ENCODE peak calls at places on chromosomes 3 and 15, in eight cellular contexts. L is AG04450, V is OCI-LY7, S is cardiac muscle cell, N is epithelial cell of proximal tubule, Z is B cell, J is neural progenitor cell, E is RWPE1. H is an unnamed sample.

GRCh38 chr3:35864871-35865270 is 225.5 kb downstream of the ARPP21 start:
- DNase-seq in L (no peak), V (no peak), J (no peak), N (no peak), E (no peak), Z (no peak), S (no peak), H (no peak)

GRCh38 chr15:75024102-75024636 is 779 bp downstream of the PPCDC start:
- DNase-seq in V (peak), Z (no peak), L (no peak), E (peak), J (peak), S (peak), N (no peak), H (no peak)

GRCh38 chr15:55942332-55942731 is 51.1 kb downstream of the NEDD4 start:
- DNase-seq in J (no peak), E (no peak), S (peak), V (no peak), N (no peak), Z (no peak), L (no peak), H (no peak)

GRCh38 chr3:194395201-194395600 is 3.9 kb downstream of the GP5 start:
- DNase-seq in N (no peak), V (no peak), S (no peak), L (no peak), J (no peak), Z (no peak), E (no peak), H (no peak)

GRCh38 chr3:100548053-100548452 is 55.6 kb downstream of the TMEM45A start:
- DNase-seq in S (no peak), L (no peak), V (no peak), N (no peak), Z (no peak), J (no peak), E (no peak), H (no peak)

GRCh38 chr15:64731807-64732151 is 43.6 kb downstream of the RBPMS2 start:
- DNase-seq in J (no peak), Z (no peak), N (no peak), S (no peak), L (no peak), E (no peak), V (no peak), H (no peak)

GRCh38 chr3:32296251-32297204 is 58.0 kb downstream of the CMTM8 start:
- DNase-seq in L (peak), S (peak), N (no peak), V (peak), Z (peak), J (peak), E (peak), H (peak)

GRCh38 chr3:179323197-179323901 is 518 bp downstream of the ZNF639 start:
- DNase-seq in J (peak), V (peak), N (no peak), L (no peak), S (peak), Z (peak), E (peak), H (peak)

GRCh38 chr15:64982472-64982871 is 7.2 kb downstream of the SPG21 start:
- DNase-seq in S (no peak), Z (no peak), E (no peak), L (no peak), V (no peak), J (no peak), N (no peak), H (no peak)

GRCh38 chr15:100913961-100914360 is 5.2 kb upstream of the LRRK1 start:
- DNase-seq in S (no peak), V (no peak), E (no peak), J (no peak), N (no peak), Z (no peak), L (no peak), H (no peak)

GRCh38 chr15:67783303-67783702 is 42.0 kb upstream of the SKOR1 start:
- DNase-seq in J (no peak), E (no peak), S (no peak), L (no peak), V (peak), Z (peak), N (no peak), H (no peak)

GRCh38 chr3:40962721-40963120 is 236.6 kb upstream of the CTNNB1 start:
- DNase-seq in L (no peak), S (no peak), J (no peak), E (no peak), N (no peak), Z (no peak), V (no peak), H (no peak)

GRCh38 chr3:173021547-173022185 is 119.4 kb downstream of the SPATA16 start:
- DNase-seq in E (no peak), N (no peak), V (no peak), L (no peak), J (no peak), Z (no peak), S (no peak), H (no peak)

GRCh38 chr3:5038243-5038642 is 59.0 kb downstream of the BHLHE40 start:
- DNase-seq in Z (no peak), J (no peak), S (no peak), L (no peak), V (no peak), N (no peak), E (no peak), H (no peak)

GRCh38 chr3:140242818-140243276 is 307.9 kb downstream of the CLSTN2 start:
- DNase-seq in N (peak), S (peak), Z (no peak), L (no peak), J (no peak), V (no peak), E (peak), H (no peak)

GRCh38 chr3:27686642-27687041 is 35.5 kb downstream of the EOMES start:
- DNase-seq in Z (no peak), E (no peak), J (no peak), V (no peak), S (peak), N (no peak), L (peak), H (no peak)

DNA sequence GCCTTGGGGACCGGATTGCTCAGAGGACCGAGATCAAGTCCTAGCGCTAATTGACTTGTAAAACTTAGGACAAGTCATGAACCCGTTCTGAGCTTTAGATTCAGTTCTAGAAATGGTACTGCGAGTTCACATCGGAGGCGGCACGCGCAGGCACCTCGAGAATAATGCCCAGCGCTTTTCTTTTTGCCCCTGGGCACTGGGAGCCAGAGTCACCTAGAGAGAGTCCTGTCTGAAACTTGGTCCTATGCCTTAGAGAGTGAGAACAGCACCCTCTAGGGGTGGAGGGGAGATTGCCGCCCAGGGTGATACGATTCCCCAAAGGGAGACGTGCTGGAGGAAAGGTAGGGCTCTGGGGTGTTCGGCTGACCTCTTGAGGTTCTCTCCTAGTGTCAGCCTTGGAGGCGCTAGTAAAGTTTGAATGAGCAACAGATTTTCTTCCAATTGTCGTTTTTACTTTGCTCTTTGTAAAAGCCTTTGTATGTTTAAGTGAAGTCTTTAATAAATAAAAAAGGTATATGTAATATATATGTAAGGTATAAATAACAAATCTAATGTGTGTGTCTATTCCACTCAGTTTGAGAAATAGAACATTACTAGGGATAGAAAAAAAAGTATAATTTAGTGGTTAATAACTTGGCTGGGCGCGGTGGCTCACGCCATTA is 826 bp downstream of the EEF1AKMT4 start:
- DNase-seq in Z (peak), V (peak), S (peak), L (peak), J (peak), N (peak), E (peak), H (peak)
- TF ChIP-seq CTCF in Z (peak), V (peak), S (peak), L (peak), J (peak), N (peak), E (peak), H (peak)

GRCh38 chr3:38713121-38713520 is 63.6 kb upstream of the SCN5A start:
- DNase-seq in L (no peak), V (no peak), N (no peak), E (no peak), Z (no peak), J (no peak), S (no peak), H (no peak)

GRCh38 chr3:38711321-38711720 is 61.8 kb upstream of the SCN5A start:
- DNase-seq in N (no peak), Z (no peak), E (no peak), S (no peak), L (no peak), J (no peak), V (no peak), H (no peak)

GRCh38 chr3:38702231-38702630 is 52.7 kb upstream of the SCN5A start:
- DNase-seq in E (no peak), S (no peak), N (no peak), V (no peak), L (no peak), Z (no peak), J (no peak), H (no peak)

GRCh38 chr3:38706961-38707360 is 57.5 kb upstream of the SCN5A start:
- DNase-seq in N (no peak), E (no peak), S (no peak), Z (no peak), J (no peak), L (no peak), V (no peak), H (no peak)

DNA sequence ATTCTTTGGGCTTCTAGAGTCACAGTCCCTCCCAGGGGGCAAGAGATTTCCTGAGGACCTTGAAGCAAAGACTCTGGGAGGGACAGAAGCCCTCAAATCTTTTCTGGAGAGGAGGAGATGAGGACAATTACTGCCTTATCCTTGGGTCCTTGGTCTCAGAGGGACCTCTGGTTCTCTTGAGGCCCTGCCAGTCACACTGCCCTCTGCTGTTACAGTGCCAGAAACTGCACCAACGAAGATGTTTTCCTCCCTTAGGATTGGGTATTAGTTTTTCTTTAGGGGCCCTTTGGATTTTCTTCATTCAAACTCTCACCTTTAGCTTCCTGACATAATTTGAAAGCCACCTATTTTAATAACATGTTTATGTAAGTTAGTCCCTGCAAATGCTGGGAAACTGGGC is 58.2 kb upstream of the SCN5A start:
- DNase-seq in J (peak), Z (no peak), S (no peak), V (peak), L (no peak), E (peak), N (no peak), H (no peak)
- TF ChIP-seq CTCF in J (peak), Z (no peak), S (peak), V (peak), L (no peak), E (no peak), N (peak), H (no peak)

GRCh38 chr3:76651784-76652183 is 388.1 kb upstream of the ROBO2 start:
- DNase-seq in N (no peak), L (no peak), Z (no peak), E (no peak), S (no peak), J (peak), V (no peak), H (no peak)
- TF ChIP-seq CTCF in N (peak), L (peak), Z (no peak), E (no peak), S (no peak), J (no peak), V (no peak), H (no peak)

DNA sequence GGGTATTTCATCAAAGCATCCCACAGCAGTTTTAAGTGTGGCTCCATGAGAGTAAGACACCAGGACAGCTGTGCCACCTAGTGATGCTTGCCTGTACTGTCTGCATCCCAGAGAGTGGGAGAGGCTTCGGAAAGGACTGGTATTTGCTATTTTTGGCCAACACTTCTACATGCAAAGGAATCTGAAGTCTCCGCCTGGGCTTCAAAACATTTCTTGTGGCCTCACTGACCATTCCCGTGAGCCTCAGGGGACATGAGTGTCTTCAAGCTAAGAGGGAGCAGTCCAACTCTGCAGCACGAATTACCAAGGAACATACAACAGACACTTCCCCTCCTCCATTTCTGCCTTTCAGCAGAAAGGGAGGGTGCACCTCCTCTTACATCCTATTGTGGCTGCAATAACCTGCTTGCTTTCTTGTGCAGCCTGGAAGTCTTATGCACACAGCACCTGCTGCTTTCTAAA is 177.5 kb downstream of the RORA start:
- DNase-seq in S (peak), L (peak), N (no peak), E (peak), J (peak), Z (no peak), V (peak), H (no peak)
- TF ChIP-seq CTCF in S (peak), L (peak), N (peak), E (peak), J (peak), Z (no peak), V (peak), H (peak)

GRCh38 chr3:149596136-149596770 is 61.6 kb downstream of the WWTR1 start:
- DNase-seq in Z (no peak), L (no peak), J (no peak), N (no peak), E (peak), V (no peak), S (peak), H (no peak)

GRCh38 chr3:149590691-149591441 is 67.0 kb downstream of the WWTR1 start:
- DNase-seq in E (no peak), N (no peak), S (no peak), Z (no peak), J (no peak), L (no peak), V (no peak), H (no peak)

GRCh38 chr3:149589332-149589731 is 68.5 kb downstream of the WWTR1 start:
- DNase-seq in V (no peak), Z (no peak), S (peak), L (no peak), N (no peak), E (peak), J (no peak), H (no peak)

GRCh38 chr3:149593416-149594160 is 64.2 kb downstream of the WWTR1 start:
- DNase-seq in V (no peak), J (peak), Z (no peak), L (no peak), N (no peak), E (no peak), S (no peak), H (no peak)

GRCh38 chr3:149592758-149593240 is 65.0 kb downstream of the WWTR1 start:
- DNase-seq in L (no peak), S (no peak), J (peak), N (no peak), Z (no peak), V (no peak), E (no peak), H (no peak)
- TF ChIP-seq CTCF in L (no peak), S (no peak), J (no peak), N (no peak), Z (no peak), V (no peak), E (no peak), H (no peak)

GRCh38 chr15:99123706-99124451 is 19.0 kb downstream of the SYNM start:
- DNase-seq in N (peak), V (no peak), J (peak), S (peak), L (peak), E (peak), Z (no peak), H (peak)

GRCh38 chr15:99121207-99121606 is 16.3 kb downstream of the SYNM start:
- DNase-seq in N (no peak), L (no peak), V (no peak), S (no peak), J (no peak), E (no peak), Z (no peak), H (no peak)

GRCh38 chr15:99121691-99122410 is 17.0 kb downstream of the SYNM start:
- DNase-seq in E (no peak), S (no peak), L (no peak), V (no peak), J (no peak), N (no peak), Z (no peak), H (no peak)

GRCh38 chr15:99124641-99125040 is 19.8 kb downstream of the SYNM start:
- DNase-seq in J (no peak), N (no peak), S (no peak), E (no peak), L (no peak), Z (no peak), V (no peak), H (no peak)

DNA sequence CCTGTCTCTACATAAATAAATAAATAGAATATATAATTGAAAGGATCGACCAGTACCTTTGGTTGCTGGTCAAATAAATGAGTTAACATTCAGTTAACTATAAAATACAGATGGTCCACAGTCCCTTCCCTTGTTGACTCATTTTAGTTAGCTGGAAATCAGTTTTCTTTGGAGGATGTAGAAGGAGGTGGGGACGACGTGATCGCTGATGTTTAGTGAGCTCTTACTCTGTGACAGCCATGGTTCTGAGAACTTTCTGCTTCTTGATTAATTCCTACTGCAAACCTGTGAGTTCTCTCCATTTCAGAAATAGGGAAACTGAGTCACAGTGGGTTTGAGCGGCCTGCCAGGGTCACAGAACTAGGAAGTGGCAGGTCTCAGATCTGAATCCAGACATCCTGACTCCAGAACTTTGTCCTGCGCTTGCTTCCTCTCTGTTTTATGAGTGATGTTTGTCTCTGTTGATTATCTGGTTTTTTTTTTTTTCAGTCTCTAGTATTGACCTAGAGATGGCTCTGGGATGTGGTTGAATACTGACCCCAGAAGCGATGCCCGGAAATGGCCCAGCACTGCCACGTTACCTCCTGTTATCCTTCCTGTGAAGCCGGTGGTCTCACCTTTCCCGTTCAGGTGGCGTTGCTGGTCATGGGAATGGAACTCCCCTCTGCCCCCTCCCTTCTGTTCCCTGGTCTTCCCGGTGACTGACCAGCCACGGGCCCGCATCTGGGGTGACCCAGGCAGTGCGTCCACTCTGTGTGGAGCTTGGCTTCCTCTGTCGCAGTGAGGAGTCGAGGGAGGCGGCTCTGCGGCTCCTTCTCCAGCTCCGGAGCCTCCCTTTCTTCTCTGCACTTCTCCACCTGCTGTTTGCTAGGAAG is 18.2 kb downstream of the SYNM start:
- DNase-seq in N (no peak), E (peak), V (no peak), Z (no peak), S (no peak), J (no peak), L (no peak), H (no peak)
- TF ChIP-seq CTCF in N (no peak), E (no peak), V (no peak), Z (no peak), S (no peak), J (no peak), L (no peak), H (no peak)

GRCh38 chr15:91271565-91272153 is 171.6 kb downstream of the SV2B start:
- DNase-seq in S (peak), E (peak), N (no peak), J (peak), L (peak), Z (peak), V (peak), H (peak)
- TF ChIP-seq CTCF in S (peak), E (peak), N (peak), J (peak), L (peak), Z (peak), V (peak), H (peak)

GRCh38 chr15:85782112-85782511 is 12.6 kb downstream of the KLHL25 start:
- DNase-seq in S (no peak), L (no peak), J (no peak), V (no peak), N (no peak), Z (no peak), E (no peak), H (no peak)

GRCh38 chr15:85778107-85778776 is 16.5 kb downstream of the KLHL25 start:
- DNase-seq in Z (no peak), E (no peak), J (no peak), L (no peak), S (no peak), V (no peak), N (no peak), H (no peak)

GRCh38 chr15:85781099-85781498 is 13.6 kb downstream of the KLHL25 start:
- DNase-seq in N (no peak), Z (no peak), L (no peak), J (no peak), E (no peak), S (no peak), V (no peak), H (no peak)

GRCh38 chr15:85777291-85778106 is 17.2 kb downstream of the KLHL25 start:
- DNase-seq in N (no peak), V (no peak), E (no peak), S (no peak), Z (no peak), J (no peak), L (no peak), H (no peak)

DNA sequence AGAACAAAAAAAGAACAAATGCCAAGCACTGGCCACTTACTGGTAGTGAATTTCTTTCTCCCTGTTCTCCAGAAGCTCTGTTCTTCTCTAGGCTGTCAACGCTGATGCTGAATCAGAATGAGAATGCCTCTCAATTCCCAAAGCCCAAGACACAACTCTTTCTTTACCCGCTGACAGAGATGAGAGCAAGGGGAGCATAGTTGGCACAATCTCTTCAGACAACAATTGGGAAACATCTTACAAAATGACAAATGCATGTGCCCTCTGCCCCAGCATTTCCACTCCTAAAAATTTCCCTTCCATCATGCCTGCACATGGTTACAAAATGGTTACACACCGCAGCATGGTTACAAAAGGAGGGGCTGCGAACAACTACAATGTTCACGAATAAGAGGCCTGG is 14.1 kb downstream of the KLHL25 start:
- DNase-seq in S (no peak), V (no peak), N (no peak), L (no peak), Z (no peak), J (no peak), E (no peak), H (no peak)
- TF ChIP-seq CTCF in S (no peak), V (no peak), N (no peak), L (no peak), Z (no peak), J (no peak), E (no peak), H (no peak)

GRCh38 chr3:186514296-186515002 is 29.7 kb downstream of the CRYGS start:
- DNase-seq in V (no peak), L (no peak), S (no peak), J (no peak), Z (no peak), N (no peak), E (no peak), H (no peak)
- TF ChIP-seq CTCF in V (peak), L (peak), S (peak), J (peak), Z (peak), N (peak), E (peak), H (peak)